ENCODE peak calls at places on chromosomes 3 and 15, in eight cellular contexts. X is lung, A is myocyte, Q is NCI-H345, R is foreskin keratinocyte, V is NCI-H748 treated with DMSO at 0.1 percent for 48 hours, B is RPMI7951, W is HEK293T. Y is an unnamed sample.

GRCh38 chr15:49255966-49256759 is 86.1 kb downstream of the GALK2 start:
- DNase-seq in X (no peak), A (peak), Q (peak), R (no peak), V (peak), B (no peak), W (no peak), Y (no peak)

GRCh38 chr3:151827816-151828215 is 13.9 kb downstream of the AADAC start:
- DNase-seq in X (no peak), A (no peak), Q (no peak), R (no peak), V (no peak), B (no peak), W (no peak), Y (peak)

GRCh38 chr3:119891944-119892721 is 110.2 kb downstream of the NR1I2 start:
- DNase-seq in X (peak), A (peak), Q (no peak), R (peak), V (peak), B (peak), W (peak), Y (peak)

GRCh38 chr15:28975766-28976179 is 90.0 kb downstream of the APBA2 start:
- DNase-seq in X (no peak), A (peak), Q (peak), R (peak), V (peak), B (peak), W (peak), Y (peak)

GRCh38 chr3:18237251-18238005 is 187.7 kb downstream of the SATB1 start:
- DNase-seq in X (no peak), A (peak), Q (peak), R (peak), V (no peak), B (peak), W (no peak), Y (peak)

GRCh38 chr3:131976448-131976847 is 58.4 kb downstream of the CPNE4 start:
- DNase-seq in X (no peak), A (no peak), Q (no peak), R (no peak), V (no peak), B (no peak), W (no peak), Y (no peak)

GRCh38 chr15:98845138-98845884 is 162.3 kb downstream of the PGPEP1L start:
- DNase-seq in X (no peak), A (no peak), Q (no peak), R (no peak), V (no peak), B (no peak), W (no peak), Y (no peak)

GRCh38 chr15:31264534-31265089 is 62.0 kb upstream of the KLF13 start:
- DNase-seq in X (no peak), A (no peak), Q (no peak), R (no peak), V (no peak), B (no peak), W (no peak), Y (no peak)

GRCh38 chr15:58453931-58454793 is 22.4 kb downstream of the LIPC start:
- DNase-seq in X (no peak), A (peak), Q (no peak), R (no peak), V (no peak), B (peak), W (no peak), Y (peak)

GRCh38 chr3:87082806-87083440 is 92.0 kb upstream of the VGLL3 start:
- DNase-seq in X (no peak), A (peak), Q (peak), R (peak), V (peak), B (peak), W (peak), Y (peak)

GRCh38 chr3:159322322-159322939 is 520.6 kb downstream of the MFSD1 start:
- DNase-seq in X (no peak), A (peak), Q (no peak), R (no peak), V (no peak), B (peak), W (peak), Y (peak)

GRCh38 chr3:119343719-119344118 is 49.5 kb downstream of the ARHGAP31 start:
- DNase-seq in X (no peak), A (peak), Q (no peak), R (no peak), V (no peak), B (no peak), W (no peak), Y (no peak)

GRCh38 chr15:38652183-38652794 is 87.7 kb upstream of the RASGRP1 start:
- DNase-seq in X (no peak), A (no peak), Q (no peak), R (no peak), V (no peak), B (no peak), W (no peak), Y (no peak)

GRCh38 chr3:38834110-38834509 is 18.1 kb upstream of the SCN10A start:
- DNase-seq in X (no peak), A (peak), Q (no peak), R (no peak), V (peak), B (peak), W (peak), Y (peak)

GRCh38 chr3:155233213-155233612 is 60.3 kb downstream of the STRIT1 start:
- DNase-seq in X (peak), A (peak), Q (no peak), R (peak), V (no peak), B (peak), W (peak), Y (peak)

GRCh38 chr15:40838756-40839155 is 5.1 kb upstream of the SPINT1 start:
- DNase-seq in X (no peak), A (no peak), Q (no peak), R (no peak), V (no peak), B (no peak), W (no peak), Y (no peak)

GRCh38 chr15:80709542-80709941 is 14.4 kb downstream of the ABHD17C start:
- DNase-seq in X (peak), A (no peak), Q (peak), R (peak), V (peak), B (no peak), W (no peak), Y (no peak)

Y was measured in fibroblast of mammary gland.